ENCODE peak calls at places on chromosome 4, in four cellular contexts. F, E, M and B are unnamed samples.

GRCh38 chr4:76984788-76985211 is 35.2 kb downstream of the SEPTIN11 start:
- DNase-seq in M (peak), E (peak), F (peak), B (peak)

GRCh38 chr4:48255130-48255958 is 14.3 kb downstream of the TEC start:
- DNase-seq in E (no peak), M (no peak), F (no peak), B (no peak)

GRCh38 chr4:23130845-23131244 is 438.1 kb downstream of the GBA3 start:
- DNase-seq in F (no peak), M (no peak), E (no peak), B (no peak)

GRCh38 chr4:85500110-85500867 is 25.3 kb downstream of the ARHGAP24 start:
- DNase-seq in E (no peak), F (no peak), M (no peak), B (no peak)

GRCh38 chr4:159077702-159078495 is 25.0 kb upstream of the RAPGEF2 start:
- DNase-seq in F (peak), M (no peak), E (no peak), B (no peak)

GRCh38 chr4:79445371-79445781 is 37.3 kb upstream of the GK2 start:
- DNase-seq in M (peak), E (peak), F (no peak), B (peak)

GRCh38 chr4:108744307-108744706 is 18.5 kb downstream of the ETNPPL start:
- DNase-seq in E (no peak), M (no peak), F (no peak), B (no peak)

GRCh38 chr4:125801373-125801772 is 486.6 kb downstream of the FAT4 start:
- DNase-seq in F (peak), E (no peak), M (no peak), B (no peak)

GRCh38 chr4:155405059-155405458 is 28.3 kb upstream of the MAP9 start:
- DNase-seq in F (peak), M (no peak), E (no peak), B (no peak)

GRCh38 chr4:76950846-76951321 is 1.3 kb downstream of the SEPTIN11 start:
- DNase-seq in F (peak), M (peak), E (peak), B (peak)

GRCh38 chr4:111631157-111631999 is 513.9 kb upstream of the FAM241A start:
- DNase-seq in M (no peak), F (peak), E (peak), B (peak)

GRCh38 chr4:187474238-187474637 is 521.3 kb upstream of the ZFP42 start:
- DNase-seq in E (no peak), M (no peak), F (no peak), B (no peak)

GRCh38 chr4:116143221-116143620 is 942.2 kb downstream of the TRAM1L1 start:
- DNase-seq in E (no peak), M (no peak), F (no peak), B (no peak)

GRCh38 chr4:2303686-2304320 is 41.9 kb upstream of the MXD4 start:
- DNase-seq in E (no peak), F (no peak), M (no peak), B (no peak)

GRCh38 chr4:2301806-2302205 is 39.9 kb upstream of the MXD4 start:
- DNase-seq in M (no peak), F (no peak), E (no peak), B (no peak)

GRCh38 chr4:2301221-2301642 is 39.3 kb upstream of the MXD4 start:
- DNase-seq in E (no peak), M (no peak), F (no peak), B (no peak)

GRCh38 chr4:2303121-2303685 is 41.3 kb upstream of the MXD4 start:
- DNase-seq in F (no peak), M (no peak), E (no peak), B (no peak)

GRCh38 chr4:2302387-2303119 is 40.6 kb upstream of the MXD4 start:
- DNase-seq in M (no peak), E (no peak), F (no peak), B (no peak)
- H2AK5ac ChIP-seq in M (no peak), E (no peak), F (no peak), B (no peak)

DNA sequence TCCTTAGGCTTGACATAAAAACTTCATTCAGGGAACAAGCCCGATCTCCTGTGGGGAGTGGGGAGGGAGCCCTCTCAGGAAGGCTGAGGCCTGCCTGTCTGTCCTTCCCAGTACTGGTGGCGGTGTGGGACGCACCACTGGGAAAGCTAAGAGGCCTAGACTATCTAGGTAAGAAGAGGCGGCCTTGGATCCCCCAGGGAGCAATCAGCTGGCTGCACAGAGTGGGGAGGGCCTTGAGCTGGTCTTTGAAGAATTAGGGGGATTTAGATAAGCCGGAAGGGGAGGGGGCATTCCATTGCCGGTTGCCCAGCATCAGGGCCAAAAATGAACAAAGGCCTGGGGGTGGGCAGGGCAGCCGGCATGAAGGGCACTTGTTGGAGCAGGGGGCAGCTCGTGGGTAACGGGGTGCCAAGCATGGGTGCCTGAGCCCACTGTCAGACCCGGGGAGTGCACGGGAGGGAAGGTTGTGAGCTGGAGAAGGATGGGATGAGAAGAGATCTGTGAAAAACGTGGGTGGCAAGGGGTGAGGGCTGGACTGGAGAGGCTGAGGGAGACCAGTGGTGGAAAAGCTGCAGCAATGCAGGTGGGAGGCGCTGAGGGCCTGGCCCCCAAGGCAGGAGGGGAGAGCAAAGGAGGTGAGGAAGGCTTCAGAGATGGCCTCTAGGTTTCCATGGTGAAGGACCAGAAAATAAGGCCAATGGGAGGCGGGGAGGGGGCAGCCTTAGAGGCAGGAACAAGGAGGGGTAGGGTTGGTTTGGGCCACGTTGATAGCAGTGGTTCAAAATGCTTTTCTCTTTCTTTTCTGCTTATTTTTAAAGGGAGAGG is 8.5 kb downstream of the KLF3 start:
- DNase-seq in M (no peak), F (no peak), E (no peak), B (peak)
- H3K18ac ChIP-seq in M (peak), F (no peak), E (peak), B (no peak)

DNA sequence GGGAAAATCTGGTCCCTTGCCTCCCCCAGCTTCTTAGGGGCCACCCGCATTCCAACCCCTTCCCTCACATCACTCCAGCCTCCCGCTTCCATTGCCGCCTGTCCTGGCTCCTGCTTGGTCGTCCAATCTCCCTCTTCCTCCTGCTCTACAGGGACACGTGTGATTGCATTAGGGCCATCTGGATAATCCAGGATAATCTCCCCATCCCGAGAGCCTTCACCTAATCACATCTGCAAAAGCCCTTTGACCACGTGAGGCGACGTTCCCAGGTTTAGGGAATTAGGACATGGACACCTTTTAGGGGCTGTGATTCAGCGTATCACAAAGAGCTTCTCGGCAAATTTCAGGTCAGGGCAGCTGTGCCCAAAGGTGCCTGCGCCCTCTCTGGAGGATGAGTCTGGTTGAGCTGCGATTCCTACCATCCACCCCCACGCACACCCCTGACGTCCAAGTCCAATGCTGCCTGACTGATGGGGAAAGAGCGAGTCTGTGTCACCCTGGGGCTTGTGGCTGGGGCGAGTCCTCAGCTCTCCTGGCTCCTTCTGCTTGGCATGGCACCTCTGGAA is 104.6 kb downstream of the PSAPL1 start:
- DNase-seq in F (no peak), M (no peak), E (no peak), B (no peak)
- H2AK5ac ChIP-seq in F (no peak), M (no peak), E (no peak), B (no peak)

GRCh38 chr4:1521821-1522361 is 115.6 kb upstream of the NKX1-1 start:
- DNase-seq in F (no peak), E (no peak), M (no peak), B (no peak)
- H3K18ac ChIP-seq in F (no peak), E (no peak), M (no peak), B (no peak)

DNA sequence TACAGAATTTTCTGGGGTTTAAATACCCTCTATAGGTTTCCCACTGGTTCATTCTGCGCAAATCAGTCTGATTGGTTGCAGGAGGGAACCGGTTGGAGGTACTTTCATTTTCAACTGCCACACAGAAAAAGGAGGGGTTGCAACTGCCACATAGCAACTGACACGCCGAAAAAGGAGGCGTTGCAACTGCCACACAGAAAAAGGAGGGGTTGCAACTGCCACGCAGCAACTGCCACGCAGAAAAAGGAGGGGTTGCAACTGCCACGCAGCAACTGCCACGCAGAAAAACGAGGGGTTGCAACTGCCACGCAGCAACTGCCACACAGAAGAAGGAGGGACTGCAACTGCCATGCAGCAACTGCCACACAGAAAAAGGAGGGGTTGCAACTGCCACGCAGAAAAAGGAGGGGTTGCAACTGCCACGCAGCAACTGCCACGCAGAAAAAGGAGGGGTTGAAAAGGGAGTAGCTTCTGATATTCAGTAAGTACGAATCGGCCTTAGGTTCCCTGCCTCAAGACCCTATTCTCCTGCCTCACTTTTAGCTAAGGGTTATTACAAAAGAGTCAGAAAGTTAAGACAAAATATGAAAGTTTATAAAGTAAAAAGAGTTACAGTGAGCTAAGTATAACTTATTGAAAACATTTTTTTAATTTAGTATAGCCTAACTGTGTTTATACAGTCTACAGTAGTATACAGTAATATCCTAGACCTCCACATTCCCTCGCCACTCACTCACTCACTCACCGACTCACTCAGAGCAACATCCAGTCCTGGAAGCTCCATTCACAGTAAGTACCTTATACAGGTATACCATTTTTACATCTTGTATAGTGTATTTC is 431.8 kb downstream of the KCTD8 start:
- DNase-seq in M (no peak), E (peak), F (peak), B (no peak)
- H2AK5ac ChIP-seq in M (no peak), E (no peak), F (no peak), B (no peak)

GRCh38 chr4:117447925-117448324 is 362.5 kb upstream of the TRAM1L1 start:
- DNase-seq in M (no peak), E (no peak), F (no peak), B (peak)
- H3K18ac ChIP-seq in M (no peak), E (no peak), F (no peak), B (peak)

DNA sequence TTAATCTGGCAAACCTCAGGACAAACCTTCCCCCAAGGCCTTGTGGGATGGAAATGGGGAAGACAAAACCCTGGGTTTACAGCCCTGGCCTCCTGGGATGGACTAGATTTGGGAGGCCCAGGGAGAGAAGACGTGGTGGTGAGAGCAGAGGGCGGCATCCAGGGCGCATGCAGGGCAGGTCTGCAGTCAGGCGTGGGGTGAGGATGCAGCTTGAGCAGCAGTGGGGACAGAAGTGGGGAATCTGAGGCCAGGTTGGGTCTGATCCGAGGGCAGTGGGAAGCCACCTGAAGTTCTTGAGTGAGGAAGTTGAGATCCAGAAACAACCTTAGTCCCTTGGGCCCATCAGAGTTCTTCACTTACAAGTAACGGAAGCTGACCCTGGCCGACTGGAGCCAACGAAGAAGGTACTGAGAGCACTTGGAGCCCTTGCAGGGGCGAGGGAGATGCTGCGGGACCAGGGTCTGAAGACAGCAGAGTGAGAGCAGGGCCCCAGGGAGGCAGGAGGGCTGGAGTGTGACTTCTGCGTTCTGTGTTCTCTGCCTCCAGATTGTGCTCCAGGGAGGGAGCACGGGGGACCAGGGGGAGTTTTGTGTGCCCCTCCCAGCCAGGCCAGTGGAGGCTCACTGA is 42.0 kb upstream of the GPR78 start:
- DNase-seq in F (no peak), E (no peak), M (no peak), B (no peak)
- H2AK5ac ChIP-seq in F (no peak), E (no peak), M (peak), B (no peak)

DNA sequence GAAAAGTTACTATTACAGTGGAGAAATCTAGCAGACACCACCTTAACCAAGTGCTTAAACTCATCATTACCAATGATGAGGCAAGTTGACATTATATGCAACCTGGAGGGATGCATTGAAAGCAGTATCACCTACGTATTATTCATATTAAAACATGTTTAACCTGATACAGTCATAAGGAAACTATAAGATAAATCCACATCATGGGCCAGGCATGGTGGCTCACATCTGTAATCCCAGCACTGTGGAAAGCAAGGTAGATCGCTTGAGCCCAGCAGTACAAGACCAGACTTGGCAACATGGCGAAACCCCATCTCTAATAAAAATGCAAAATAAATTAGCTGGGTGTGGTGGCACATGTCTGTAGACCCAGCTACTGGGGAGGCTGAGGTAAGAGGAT is 22.3 kb upstream of the INTU start:
- DNase-seq in M (no peak), F (no peak), E (no peak), B (no peak)
- H3K18ac ChIP-seq in M (no peak), F (no peak), E (no peak), B (no peak)

GRCh38 chr4:153042757-153043156 is 106.6 kb downstream of the FHDC1 start:
- DNase-seq in E (no peak), F (no peak), M (no peak), B (no peak)

GRCh38 chr4:153036931-153037330 is 100.8 kb downstream of the FHDC1 start:
- DNase-seq in F (no peak), E (no peak), M (no peak), B (no peak)

GRCh38 chr4:153040677-153041076 is 104.6 kb downstream of the FHDC1 start:
- DNase-seq in E (no peak), F (no peak), M (no peak), B (no peak)

GRCh38 chr4:153038493-153039311 is 102.6 kb downstream of the FHDC1 start:
- DNase-seq in E (no peak), M (no peak), F (no peak), B (no peak)

DNA sequence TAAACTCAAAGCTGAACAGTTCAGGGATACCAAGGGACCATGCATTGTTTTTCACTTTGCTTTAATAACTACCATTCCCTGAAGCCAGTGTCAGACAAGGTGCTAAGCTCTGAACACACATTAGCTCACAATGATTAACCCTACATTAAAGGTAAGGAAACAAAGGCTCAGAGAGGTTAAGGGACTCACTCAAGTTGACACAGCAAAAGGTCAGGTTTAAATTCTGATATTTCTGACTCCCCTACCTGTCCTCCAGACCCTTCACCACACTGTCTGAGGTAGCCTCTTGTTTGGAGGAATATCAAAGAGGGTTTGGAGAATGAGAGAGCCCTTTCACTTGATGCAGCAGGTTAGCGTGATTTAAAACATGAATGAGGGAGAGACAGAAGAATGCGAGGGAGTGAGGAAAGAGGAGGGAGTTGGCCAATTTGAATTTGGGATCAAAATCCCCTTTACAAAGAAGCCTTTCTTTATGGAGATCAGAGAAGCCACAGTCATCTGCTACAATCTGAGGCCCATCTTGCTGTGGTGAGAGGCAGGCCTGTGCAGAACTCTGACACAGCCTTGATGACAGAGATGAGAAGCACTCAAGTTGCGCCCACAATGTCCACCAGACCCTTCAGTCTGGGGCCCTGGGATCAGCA is 103.5 kb downstream of the FHDC1 start:
- DNase-seq in E (no peak), F (no peak), M (no peak), B (no peak)
- H2AK5ac ChIP-seq in E (no peak), F (no peak), M (no peak), B (no peak)

GRCh38 chr4:8038702-8039251 is 99.1 kb upstream of the AFAP1 start:
- DNase-seq in E (no peak), M (no peak), F (no peak), B (no peak)
- H3K18ac ChIP-seq in E (no peak), M (no peak), F (no peak), B (no peak)